ENCODE peak calls at places on chromosomes 12 and 14, in six cellular contexts. One of them, this sample, is unnamed.

GRCh38 chr14:104694475-104694950 is 5.1 kb downstream of the INF2 start:
- DNase-seq in stomach: no peak
- DNase-seq in hepatocyte: no peak
- DNase-seq in cardiac muscle cell: no peak
- DNase-seq in epithelial cell of proximal tubule: no peak
- DNase-seq in cardiac fibroblast: no peak
- DNase-seq in this sample: no peak

GRCh38 chr12:19542606-19543005 is 103.3 kb downstream of the AEBP2 start:
- DNase-seq in stomach: no peak
- DNase-seq in hepatocyte: no peak
- DNase-seq in cardiac muscle cell: no peak
- DNase-seq in epithelial cell of proximal tubule: no peak
- DNase-seq in cardiac fibroblast: no peak
- DNase-seq in this sample: no peak

GRCh38 chr12:123813349-123813748 is 51.2 kb downstream of the DNAH10 start:
- DNase-seq in stomach: no peak
- DNase-seq in hepatocyte: peak
- DNase-seq in cardiac muscle cell: no peak
- DNase-seq in epithelial cell of proximal tubule: no peak
- DNase-seq in cardiac fibroblast: no peak
- DNase-seq in this sample: no peak

GRCh38 chr14:32382704-32383103 is 53.6 kb downstream of the AKAP6 start:
- DNase-seq in stomach: no peak
- DNase-seq in hepatocyte: no peak
- DNase-seq in cardiac muscle cell: peak
- DNase-seq in epithelial cell of proximal tubule: no peak
- DNase-seq in cardiac fibroblast: peak
- DNase-seq in this sample: no peak

GRCh38 chr12:63897931-63898330 is 53.4 kb downstream of the SRGAP1 start:
- DNase-seq in stomach: no peak
- DNase-seq in hepatocyte: no peak
- DNase-seq in cardiac muscle cell: no peak
- DNase-seq in epithelial cell of proximal tubule: no peak
- DNase-seq in cardiac fibroblast: peak
- DNase-seq in this sample: peak

GRCh38 chr12:77323778-77324415 is 258.5 kb upstream of the E2F7 start:
- DNase-seq in stomach: no peak
- DNase-seq in hepatocyte: no peak
- DNase-seq in cardiac muscle cell: no peak
- DNase-seq in epithelial cell of proximal tubule: no peak
- DNase-seq in cardiac fibroblast: no peak
- DNase-seq in this sample: no peak

GRCh38 chr12:41576925-41577324 is 388.8 kb downstream of the PDZRN4 start:
- DNase-seq in stomach: no peak
- DNase-seq in hepatocyte: no peak
- DNase-seq in cardiac muscle cell: no peak
- DNase-seq in epithelial cell of proximal tubule: no peak
- DNase-seq in cardiac fibroblast: no peak
- DNase-seq in this sample: no peak

GRCh38 chr14:74973003-74973614 is 17.7 kb upstream of the PGF start:
- DNase-seq in stomach: no peak
- DNase-seq in hepatocyte: no peak
- DNase-seq in cardiac muscle cell: no peak
- DNase-seq in epithelial cell of proximal tubule: no peak
- DNase-seq in cardiac fibroblast: peak
- DNase-seq in this sample: peak

GRCh38 chr12:100826323-100826722 is 31.7 kb downstream of the ANO4 start:
- DNase-seq in stomach: peak
- DNase-seq in hepatocyte: peak
- DNase-seq in cardiac muscle cell: peak
- DNase-seq in epithelial cell of proximal tubule: no peak
- DNase-seq in cardiac fibroblast: peak
- DNase-seq in this sample: peak

GRCh38 chr14:105537580-105538474 is 11.4 kb downstream of the TMEM121 start:
- DNase-seq in stomach: peak
- DNase-seq in hepatocyte: peak
- DNase-seq in cardiac muscle cell: no peak
- DNase-seq in epithelial cell of proximal tubule: no peak
- DNase-seq in cardiac fibroblast: peak
- DNase-seq in this sample: peak

GRCh38 chr14:58832010-58832409 is 194.2 kb downstream of the DACT1 start:
- DNase-seq in stomach: no peak
- DNase-seq in hepatocyte: no peak
- DNase-seq in cardiac muscle cell: no peak
- DNase-seq in epithelial cell of proximal tubule: no peak
- DNase-seq in cardiac fibroblast: no peak
- DNase-seq in this sample: no peak

GRCh38 chr12:106107566-106107965 is 31.2 kb downstream of the NUAK1 start:
- DNase-seq in stomach: no peak
- DNase-seq in hepatocyte: peak
- DNase-seq in cardiac muscle cell: no peak
- DNase-seq in epithelial cell of proximal tubule: no peak
- DNase-seq in cardiac fibroblast: peak
- DNase-seq in this sample: peak

GRCh38 chr12:67669925-67670631 is 21.5 kb downstream of the DYRK2 start:
- DNase-seq in stomach: no peak
- DNase-seq in hepatocyte: no peak
- DNase-seq in cardiac muscle cell: no peak
- DNase-seq in epithelial cell of proximal tubule: no peak
- DNase-seq in cardiac fibroblast: no peak
- DNase-seq in this sample: no peak

GRCh38 chr12:115932073-115932472 is 345.4 kb downstream of the MED13L start:
- DNase-seq in stomach: no peak
- DNase-seq in hepatocyte: no peak
- DNase-seq in cardiac muscle cell: no peak
- DNase-seq in epithelial cell of proximal tubule: no peak
- DNase-seq in cardiac fibroblast: no peak
- DNase-seq in this sample: no peak

GRCh38 chr14:90715495-90715894 is 100.7 kb downstream of the TTC7B start:
- DNase-seq in stomach: no peak
- DNase-seq in hepatocyte: no peak
- DNase-seq in cardiac muscle cell: no peak
- DNase-seq in epithelial cell of proximal tubule: no peak
- DNase-seq in cardiac fibroblast: no peak
- DNase-seq in this sample: no peak

GRCh38 chr14:64035143-64035542 is 182.3 kb downstream of the SYNE2 start:
- DNase-seq in stomach: no peak
- DNase-seq in hepatocyte: no peak
- DNase-seq in cardiac muscle cell: no peak
- DNase-seq in epithelial cell of proximal tubule: peak
- DNase-seq in cardiac fibroblast: peak
- DNase-seq in this sample: no peak

GRCh38 chr14:72443991-72444431 is 449.9 kb downstream of the DPF3 start:
- DNase-seq in stomach: no peak
- DNase-seq in hepatocyte: no peak
- DNase-seq in cardiac muscle cell: no peak
- DNase-seq in epithelial cell of proximal tubule: no peak
- DNase-seq in cardiac fibroblast: no peak
- DNase-seq in this sample: no peak

GRCh38 chr12:95116341-95116740 is 42.9 kb upstream of the NR2C1 start:
- DNase-seq in stomach: no peak
- DNase-seq in hepatocyte: no peak
- DNase-seq in cardiac muscle cell: no peak
- DNase-seq in epithelial cell of proximal tubule: no peak
- DNase-seq in cardiac fibroblast: no peak
- DNase-seq in this sample: no peak

GRCh38 chr12:15700595-15700994 is 88.6 kb downstream of the EPS8 start:
- DNase-seq in stomach: no peak
- DNase-seq in hepatocyte: no peak
- DNase-seq in cardiac muscle cell: no peak
- DNase-seq in epithelial cell of proximal tubule: peak
- DNase-seq in cardiac fibroblast: peak
- DNase-seq in this sample: peak

GRCh38 chr12:26699237-26699636 is 133.8 kb downstream of the ITPR2 start:
- DNase-seq in stomach: no peak
- DNase-seq in hepatocyte: no peak
- DNase-seq in cardiac muscle cell: no peak
- DNase-seq in epithelial cell of proximal tubule: no peak
- DNase-seq in cardiac fibroblast: peak
- DNase-seq in this sample: peak

GRCh38 chr12:64521838-64522237 is 69.9 kb downstream of the TBK1 start:
- DNase-seq in stomach: no peak
- DNase-seq in hepatocyte: no peak
- DNase-seq in cardiac muscle cell: no peak
- DNase-seq in epithelial cell of proximal tubule: no peak
- DNase-seq in cardiac fibroblast: no peak
- DNase-seq in this sample: no peak

GRCh38 chr14:105335735-105336476 is 21.4 kb downstream of the PACS2 start:
- DNase-seq in stomach: no peak
- DNase-seq in hepatocyte: no peak
- DNase-seq in cardiac muscle cell: no peak
- DNase-seq in epithelial cell of proximal tubule: no peak
- DNase-seq in cardiac fibroblast: no peak
- DNase-seq in this sample: no peak

GRCh38 chr12:111409403-111410228 is 3.9 kb downstream of the SH2B3 start:
- DNase-seq in stomach: no peak
- DNase-seq in hepatocyte: no peak
- DNase-seq in cardiac muscle cell: no peak
- DNase-seq in epithelial cell of proximal tubule: no peak
- DNase-seq in cardiac fibroblast: peak
- DNase-seq in this sample: peak

GRCh38 chr12:75613981-75614380 is 102.6 kb upstream of the KRR1 start:
- DNase-seq in stomach: no peak
- DNase-seq in hepatocyte: no peak
- DNase-seq in cardiac muscle cell: no peak
- DNase-seq in epithelial cell of proximal tubule: no peak
- DNase-seq in cardiac fibroblast: no peak
- DNase-seq in this sample: no peak

GRCh38 chr14:72948481-72949138 is 22.3 kb downstream of the DCAF4 start:
- DNase-seq in stomach: peak
- DNase-seq in hepatocyte: peak
- DNase-seq in cardiac muscle cell: peak
- DNase-seq in epithelial cell of proximal tubule: no peak
- DNase-seq in cardiac fibroblast: peak
- DNase-seq in this sample: peak

GRCh38 chr12:1324900-1325299 is 269.5 kb downstream of the FBXL14 start:
- DNase-seq in stomach: no peak
- DNase-seq in hepatocyte: no peak
- DNase-seq in cardiac muscle cell: no peak
- DNase-seq in epithelial cell of proximal tubule: no peak
- DNase-seq in cardiac fibroblast: no peak
- DNase-seq in this sample: no peak

GRCh38 chr12:90809941-90810340 is 145.0 kb downstream of the CCER1 start:
- DNase-seq in stomach: no peak
- DNase-seq in hepatocyte: no peak
- DNase-seq in cardiac muscle cell: no peak
- DNase-seq in epithelial cell of proximal tubule: no peak
- DNase-seq in cardiac fibroblast: no peak
- DNase-seq in this sample: no peak

GRCh38 chr12:26971963-26972362 is 33.7 kb downstream of the FGFR1OP2 start:
- DNase-seq in stomach: no peak
- DNase-seq in hepatocyte: no peak
- DNase-seq in cardiac muscle cell: no peak
- DNase-seq in epithelial cell of proximal tubule: no peak
- DNase-seq in cardiac fibroblast: no peak
- DNase-seq in this sample: no peak

GRCh38 chr12:43221216-43221615 is 330.8 kb downstream of the ADAMTS20 start:
- DNase-seq in stomach: no peak
- DNase-seq in hepatocyte: no peak
- DNase-seq in cardiac muscle cell: no peak
- DNase-seq in epithelial cell of proximal tubule: no peak
- DNase-seq in cardiac fibroblast: no peak
- DNase-seq in this sample: no peak

GRCh38 chr14:88380405-88380804 is 5.1 kb upstream of the SPATA7 start:
- DNase-seq in stomach: no peak
- DNase-seq in hepatocyte: peak
- DNase-seq in cardiac muscle cell: peak
- DNase-seq in epithelial cell of proximal tubule: no peak
- DNase-seq in cardiac fibroblast: peak
- DNase-seq in this sample: no peak
- TF ChIP-seq CTCF in stomach: no peak
- TF ChIP-seq CTCF in hepatocyte: peak
- TF ChIP-seq CTCF in cardiac muscle cell: peak
- TF ChIP-seq CTCF in epithelial cell of proximal tubule: peak
- TF ChIP-seq CTCF in cardiac fibroblast: peak
- TF ChIP-seq CTCF in this sample: peak

DNA sequence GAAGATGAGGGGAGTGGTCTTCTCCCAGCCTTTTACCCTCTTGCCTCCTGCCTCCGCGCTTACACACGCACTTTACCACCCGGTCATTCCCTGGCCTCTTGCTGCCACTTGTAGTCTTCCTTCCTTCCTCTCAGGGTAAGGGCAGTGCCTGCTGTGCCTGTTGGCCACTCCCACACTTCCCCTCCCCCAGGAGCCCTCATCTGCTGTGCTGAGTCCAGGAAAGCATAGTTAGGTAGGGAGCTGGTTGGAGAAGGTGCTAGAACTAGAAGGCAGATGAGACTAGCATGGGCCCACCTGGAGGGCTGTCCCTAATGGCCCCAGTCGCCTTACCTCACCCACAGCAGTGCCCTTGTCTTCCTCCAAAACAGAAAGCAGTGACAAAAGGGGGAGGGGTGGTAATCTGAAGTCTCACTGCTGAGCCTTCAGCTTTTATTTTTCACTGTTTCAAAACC is 54.3 kb upstream of the SRSF5 start:
- DNase-seq in stomach: peak
- DNase-seq in hepatocyte: no peak
- DNase-seq in cardiac muscle cell: peak
- DNase-seq in epithelial cell of proximal tubule: no peak
- DNase-seq in cardiac fibroblast: no peak
- DNase-seq in this sample: no peak
- H3K4me3 ChIP-seq in stomach: no peak
- H3K4me3 ChIP-seq in hepatocyte: no peak
- H3K4me3 ChIP-seq in cardiac muscle cell: no peak
- H3K4me3 ChIP-seq in epithelial cell of proximal tubule: no peak
- H3K4me3 ChIP-seq in cardiac fibroblast: no peak
- H3K4me3 ChIP-seq in this sample: no peak

DNA sequence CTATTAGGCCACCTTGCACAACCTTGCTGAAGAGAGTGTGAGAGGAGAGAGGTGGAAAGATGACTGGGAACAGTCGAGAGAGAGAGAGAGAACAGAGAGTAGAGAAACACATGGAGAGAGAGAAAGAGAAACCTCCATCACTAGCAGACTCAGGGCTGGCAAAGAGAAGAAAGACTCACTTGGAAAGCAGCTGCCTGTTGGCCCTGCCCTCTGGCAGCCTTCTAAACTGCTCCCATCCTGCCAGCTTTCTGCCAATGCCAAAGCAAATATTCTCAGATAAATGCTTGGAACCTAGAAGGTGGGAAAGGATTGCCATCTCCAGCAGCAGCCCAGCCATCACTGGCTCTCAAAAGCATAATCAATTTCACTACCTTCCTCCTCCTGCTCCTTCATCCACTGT is 108.0 kb upstream of the WSCD2 start:
- DNase-seq in stomach: no peak
- DNase-seq in hepatocyte: no peak
- DNase-seq in cardiac muscle cell: no peak
- DNase-seq in epithelial cell of proximal tubule: no peak
- DNase-seq in cardiac fibroblast: no peak
- DNase-seq in this sample: no peak
- TF ChIP-seq CTCF in stomach: no peak
- TF ChIP-seq CTCF in hepatocyte: no peak
- TF ChIP-seq CTCF in cardiac muscle cell: no peak
- TF ChIP-seq CTCF in epithelial cell of proximal tubule: no peak
- TF ChIP-seq CTCF in cardiac fibroblast: no peak
- TF ChIP-seq CTCF in this sample: no peak

DNA sequence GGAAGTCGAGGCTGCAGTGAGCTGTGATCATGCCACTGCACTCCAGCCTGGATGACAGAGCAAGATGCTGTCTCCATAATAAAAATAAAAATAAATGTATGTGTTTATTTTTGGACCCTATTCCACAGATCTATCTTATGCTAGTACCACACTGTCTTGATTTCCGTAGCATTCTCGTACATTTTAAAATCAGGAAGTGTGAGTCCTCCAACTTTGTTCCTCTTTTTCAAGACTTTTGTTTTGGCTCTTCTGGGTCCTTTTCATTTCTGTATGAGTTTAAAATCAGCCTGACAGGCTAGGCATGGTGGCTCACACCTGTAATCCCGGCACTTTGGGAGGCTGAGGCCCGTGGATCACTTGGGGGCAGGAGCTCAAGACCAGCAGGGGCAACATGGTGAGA is 25.8 kb downstream of the DAO start:
- DNase-seq in stomach: no peak
- DNase-seq in hepatocyte: no peak
- DNase-seq in cardiac muscle cell: no peak
- DNase-seq in epithelial cell of proximal tubule: no peak
- DNase-seq in cardiac fibroblast: no peak
- DNase-seq in this sample: no peak
- H3K4me3 ChIP-seq in stomach: no peak
- H3K4me3 ChIP-seq in hepatocyte: no peak
- H3K4me3 ChIP-seq in cardiac muscle cell: no peak
- H3K4me3 ChIP-seq in epithelial cell of proximal tubule: no peak
- H3K4me3 ChIP-seq in cardiac fibroblast: no peak
- H3K4me3 ChIP-seq in this sample: no peak

This sample was measured in brain microvascular endothelial cell.